ENCODE peak calls at places on chromosomes 2 and 18, in seven cellular contexts. I, U, X, D, E, C and Y are unnamed samples.

GRCh38 chr2:37627715-37628114 is 43.7 kb downstream of the CDC42EP3 start:
- DNase-seq in I (no peak), U (no peak), X (no peak), D (peak), E (no peak), C (no peak), Y (no peak)

GRCh38 chr2:96773922-96774321 is 13.2 kb downstream of the CNNM4 start:
- DNase-seq in I (no peak), U (no peak), X (no peak), D (no peak), E (no peak), C (no peak), Y (no peak)

GRCh38 chr2:120988741-120989555 is 253.3 kb downstream of the GLI2 start:
- DNase-seq in I (no peak), U (no peak), X (no peak), D (no peak), E (no peak), C (no peak), Y (no peak)

GRCh38 chr2:2102870-2103269 is 228.2 kb downstream of the MYT1L start:
- DNase-seq in I (no peak), U (no peak), X (no peak), D (no peak), E (no peak), C (no peak), Y (no peak)

GRCh38 chr2:85723707-85724360 is 29.7 kb downstream of the GNLY start:
- DNase-seq in I (no peak), U (no peak), X (no peak), D (no peak), E (no peak), C (no peak), Y (no peak)

GRCh38 chr2:39124770-39125075 is 3.9 kb upstream of the SOS1 start:
- DNase-seq in I (no peak), U (no peak), X (no peak), D (no peak), E (no peak), C (no peak), Y (no peak)

GRCh38 chr2:62660582-62661262 is 44.8 kb upstream of the EHBP1 start:
- DNase-seq in I (no peak), U (no peak), X (peak), D (no peak), E (no peak), C (no peak), Y (no peak)

GRCh38 chr2:46125798-46126197 is 171.4 kb upstream of the EPAS1 start:
- DNase-seq in I (no peak), U (no peak), X (no peak), D (no peak), E (no peak), C (no peak), Y (no peak)

GRCh38 chr2:238467772-238468171 is 41.0 kb downstream of the ASB1 start:
- DNase-seq in I (no peak), U (no peak), X (no peak), D (peak), E (no peak), C (no peak), Y (no peak)

GRCh38 chr2:45935791-45936622 is 284.5 kb downstream of the PRKCE start:
- DNase-seq in I (peak), U (no peak), X (peak), D (peak), E (peak), C (peak), Y (peak)

GRCh38 chr18:55585050-55585449 is 2.9 kb downstream of the TCF4 start:
- DNase-seq in I (no peak), U (no peak), X (no peak), D (no peak), E (no peak), C (no peak), Y (no peak)

GRCh38 chr2:195320416-195320973 is 336.5 kb upstream of the SLC39A10 start:
- DNase-seq in I (no peak), U (no peak), X (no peak), D (no peak), E (no peak), C (no peak), Y (peak)